ENCODE peak calls at places on chromosome 10, in five cellular contexts. N is AG04449, G is Peyer's patch, E is ACHN, W is NCI-H446. U is an unnamed sample.

GRCh38 chr10:79286318-79286951 is 60.8 kb upstream of the PPIF start:
- DNase-seq in N (no peak), G (peak), E (no peak), W (no peak), U (peak)

GRCh38 chr10:51244739-51245138 is 170.5 kb downstream of the PRKG1 start:
- DNase-seq in N (peak), G (no peak), E (no peak), W (no peak), U (peak)

GRCh38 chr10:96565774-96566173 is 21.0 kb downstream of the TM9SF3 start:
- DNase-seq in N (no peak), G (no peak), E (no peak), W (no peak), U (peak)

GRCh38 chr10:118698421-118698820 is 56.3 kb downstream of the CACUL1 start:
- DNase-seq in N (no peak), G (peak), E (peak), W (no peak), U (peak)

GRCh38 chr10:132516771-132517725 is 20.5 kb upstream of the INPP5A start:
- DNase-seq in N (peak), G (no peak), E (peak), W (no peak), U (peak)

GRCh38 chr10:74035324-74035723 is 37.4 kb downstream of the VCL start:
- DNase-seq in N (no peak), G (no peak), E (peak), W (no peak), U (peak)

GRCh38 chr10:26437637-26438461 is at the start of gene APBB1IP:
- DNase-seq in N (no peak), G (peak), E (no peak), W (no peak), U (no peak)

GRCh38 chr10:67308912-67309311 is 383.1 kb downstream of the LRRTM3 start:
- DNase-seq in N (no peak), G (no peak), E (no peak), W (no peak), U (no peak)

GRCh38 chr10:21173433-21173963 is 276.4 kb upstream of the NEBL start:
- DNase-seq in N (no peak), G (no peak), E (no peak), W (no peak), U (no peak)